ENCODE peak calls at places on chromosomes 13 and 19, in eight cellular contexts. S is B cell, G is fibroblast of mammary gland, C is neural crest cell, I is uterus, N is mesothelial cell of epicardium, T is AG10803, L is psoas muscle. D is an unnamed sample.

GRCh38 chr19:29318581-29318980 is 105.6 kb upstream of the UQCRFS1 start:
- DNase-seq in S (no peak), G (no peak), C (no peak), I (no peak), N (no peak), T (no peak), L (no peak), D (no peak)

GRCh38 chr13:112977091-112977490 is 8.1 kb downstream of the MCF2L start:
- DNase-seq in S (no peak), G (no peak), C (no peak), I (no peak), N (no peak), T (no peak), L (no peak), D (no peak)

GRCh38 chr19:16297575-16298178 is 26.9 kb upstream of the KLF2 start:
- DNase-seq in S (no peak), G (no peak), C (no peak), I (no peak), N (no peak), T (no peak), L (no peak), D (no peak)

GRCh38 chr19:56217039-56217949 is 15.2 kb downstream of the ZSCAN5C start:
- DNase-seq in S (no peak), G (peak; percentile 12), C (no peak), I (no peak), N (no peak), T (peak; percentile 33), L (no peak), D (peak; percentile 17)

GRCh38 chr13:29758591-29759114 is 91.8 kb downstream of the UBL3 start:
- DNase-seq in S (peak; percentile 46), G (no peak), C (no peak), I (no peak), N (no peak), T (no peak), L (peak; percentile 18), D (no peak)

GRCh38 chr19:35149463-35149862 is 5.1 kb upstream of the FXYD5 start:
- DNase-seq in S (no peak), G (no peak), C (no peak), I (no peak), N (no peak), T (no peak), L (no peak), D (no peak)

GRCh38 chr19:22882797-22883196 is 50.7 kb downstream of the ZNF723 start:
- DNase-seq in S (no peak), G (peak; percentile 19), C (no peak), I (no peak), N (no peak), T (peak; percentile 4), L (no peak), D (no peak)

GRCh38 chr13:33547035-33547434 is 261.5 kb upstream of the STARD13 start:
- DNase-seq in S (no peak), G (peak; percentile 38), C (no peak), I (no peak), N (no peak), T (no peak), L (no peak), D (no peak)

GRCh38 chr13:30121666-30122065 is 185.7 kb downstream of the KATNAL1 start:
- DNase-seq in S (no peak), G (no peak), C (no peak), I (no peak), N (no peak), T (no peak), L (no peak), D (no peak)

GRCh38 chr13:50485979-50486935 is 357.2 kb downstream of the DLEU7 start:
- DNase-seq in S (no peak), G (peak; percentile 72), C (no peak), I (no peak), N (no peak), T (peak; percentile 37), L (no peak), D (no peak)

GRCh38 chr19:979318-979741 is 4.8 kb upstream of the WDR18 start:
- DNase-seq in S (no peak), G (no peak), C (no peak), I (no peak), N (no peak), T (no peak), L (no peak), D (no peak)

GRCh38 chr13:22278336-22278929 is 607.6 kb downstream of the FGF9 start:
- DNase-seq in S (peak; percentile 66), G (peak; percentile 12), C (peak; percentile 47), I (peak; percentile 28), N (no peak), T (peak; percentile 42), L (no peak), D (peak; percentile 16)

GRCh38 chr13:43232866-43233265 is 209.5 kb downstream of the DNAJC15 start:
- DNase-seq in S (no peak), G (peak; percentile 96), C (no peak), I (no peak), N (no peak), T (peak; percentile 91), L (no peak), D (no peak)

GRCh38 chr19:3252650-3253049 is 28.2 kb downstream of the CELF5 start:
- DNase-seq in S (no peak), G (no peak), C (no peak), I (no peak), N (no peak), T (no peak), L (no peak), D (no peak)

GRCh38 chr13:88000239-88000638 is 329.1 kb downstream of the SLITRK5 start:
- DNase-seq in S (no peak), G (peak; percentile 9), C (no peak), I (no peak), N (no peak), T (peak; percentile 32), L (no peak), D (no peak)

GRCh38 chr19:13146763-13147563 is 3.2 kb downstream of the STX10 start:
- DNase-seq in S (no peak), G (peak; percentile 80), C (no peak), I (no peak), N (no peak), T (peak; percentile 67), L (no peak), D (no peak)

GRCh38 chr13:36887758-36888521 is 32.1 kb downstream of the SMAD9 start:
- DNase-seq in S (no peak), G (no peak), C (no peak), I (no peak), N (no peak), T (no peak), L (no peak), D (no peak)

GRCh38 chr13:69109891-69110525 is 997.6 kb upstream of the ATXN8OS start:
- DNase-seq in S (no peak), G (no peak), C (no peak), I (no peak), N (no peak), T (no peak), L (no peak), D (no peak)

GRCh38 chr13:50158385-50159165 is 143.3 kb downstream of the KCNRG start:
- DNase-seq in S (no peak), G (no peak), C (no peak), I (no peak), N (no peak), T (no peak), L (no peak), D (no peak)

GRCh38 chr19:45103625-45104319 is 10.8 kb downstream of the PPP1R37 start:
- DNase-seq in S (no peak), G (no peak), C (no peak), I (no peak), N (no peak), T (no peak), L (no peak), D (no peak)
- TF ChIP-seq CTCF in S (peak; percentile 19), G (peak; percentile 18), C (no peak), I (no peak), N (no peak), T (no peak), L (no peak), D (peak; percentile 38)

GRCh38 chr19:52626915-52627314 is 11.2 kb downstream of the ZNF83 start:
- DNase-seq in S (no peak), G (no peak), C (no peak), I (no peak), N (no peak), T (no peak), L (no peak), D (no peak)

GRCh38 chr19:52621376-52621775 is 16.8 kb downstream of the ZNF83 start:
- DNase-seq in S (no peak), G (no peak), C (no peak), I (no peak), N (no peak), T (no peak), L (no peak), D (no peak)

GRCh38 chr19:52622261-52622660 is 15.9 kb downstream of the ZNF83 start:
- DNase-seq in S (no peak), G (no peak), C (no peak), I (no peak), N (no peak), T (no peak), L (no peak), D (no peak)
- TF ChIP-seq CTCF in S (no peak), G (no peak), C (no peak), I (no peak), N (no peak), T (no peak), L (no peak), D (peak; percentile 41)

DNA sequence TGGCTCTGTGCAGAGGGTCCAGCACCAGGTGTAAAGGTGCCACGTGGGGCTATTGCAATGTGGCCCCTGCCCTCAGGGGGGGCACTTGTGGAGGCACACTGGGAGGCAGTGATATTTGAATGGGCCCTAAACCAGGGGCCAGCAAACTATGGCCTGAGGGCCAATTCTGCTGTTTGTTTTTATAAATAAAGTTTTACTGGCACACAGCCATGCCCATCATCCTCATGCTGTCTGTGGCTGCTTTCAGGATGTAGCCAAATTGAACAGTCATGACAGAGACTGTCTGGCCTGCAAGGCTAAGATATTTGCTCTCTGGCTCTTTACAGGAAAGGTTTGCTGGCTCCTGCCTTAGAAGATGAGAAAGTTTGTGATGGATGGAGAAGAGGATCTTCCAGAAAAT is 33.9 kb upstream of the RANBP3 start:
- DNase-seq in S (no peak), G (peak; percentile 36), C (no peak), I (no peak), N (no peak), T (no peak), L (no peak), D (no peak)
- TF ChIP-seq CTCF in S (no peak), G (no peak), C (no peak), I (no peak), N (no peak), T (no peak), L (no peak), D (no peak)

GRCh38 chr19:33063356-33064116 is 1.2 kb downstream of the RHPN2 start:
- DNase-seq in S (no peak), G (peak; percentile 18), C (no peak), I (peak; percentile 27), N (no peak), T (peak; percentile 13), L (no peak), D (no peak)

GRCh38 chr19:33066543-33066942 is 1.9 kb upstream of the RHPN2 start:
- DNase-seq in S (no peak), G (no peak), C (no peak), I (no peak), N (no peak), T (no peak), L (no peak), D (no peak)

GRCh38 chr19:33064778-33065550 is at the start of gene RHPN2:
- DNase-seq in S (peak; percentile 44), G (peak; percentile 53), C (peak; percentile 53), I (peak; percentile 54), N (peak; percentile 55), T (peak; percentile 62), L (peak; percentile 52), D (peak; percentile 58)

GRCh38 chr19:33062902-33063301 is 1.8 kb downstream of the RHPN2 start:
- DNase-seq in S (no peak), G (no peak), C (no peak), I (no peak), N (no peak), T (no peak), L (no peak), D (no peak)

GRCh38 chr19:33064117-33064777 is 441 bp downstream of the RHPN2 start:
- DNase-seq in S (no peak), G (no peak), C (no peak), I (no peak), N (peak; percentile 30), T (no peak), L (peak; percentile 19), D (peak; percentile 59)
- TF ChIP-seq CTCF in S (no peak), G (no peak), C (peak; percentile 35), I (no peak), N (peak; percentile 22), T (no peak), L (no peak), D (peak; percentile 46)

D was measured in progenitor cell of endocrine pancreas.